ENCODE peak calls at places on chromosomes 1 and 21, in nine cellular contexts. D, N, Q, W, Y, E, B, S and T are unnamed samples.

GRCh38 chr21:43608225-43608624 is 51.1 kb downstream of the HSF2BP start:
- DNase-seq in Q (no peak), N (no peak), B (peak), W (no peak), S (no peak), D (no peak), Y (no peak), E (no peak), T (no peak)

GRCh38 chr1:86169625-86170024 is 13.1 kb upstream of the COL24A1 start:
- DNase-seq in N (no peak), B (peak), E (no peak), W (no peak), Y (no peak), S (no peak), Q (no peak), D (no peak), T (no peak)

GRCh38 chr1:171803056-171803455 is 21.6 kb downstream of the METTL13 start:
- DNase-seq in Y (no peak), N (no peak), B (no peak), E (no peak), D (no peak), S (no peak), W (no peak), Q (no peak), T (no peak)

GRCh38 chr1:117658676-117659075 is 52.8 kb downstream of the TENT5C start:
- DNase-seq in Q (no peak), W (peak), B (no peak), S (peak), Y (no peak), E (no peak), N (no peak), D (no peak), T (no peak)

GRCh38 chr1:200999667-201000066 is 23.8 kb downstream of the KIF21B start:
- DNase-seq in W (no peak), B (no peak), Y (no peak), S (no peak), N (no peak), Q (peak), E (no peak), D (no peak), T (no peak)

GRCh38 chr1:109639841-109640184 is 16.1 kb upstream of the GSTM4 start:
- DNase-seq in E (no peak), N (no peak), B (no peak), Y (peak), S (no peak), D (no peak), W (no peak), Q (peak), T (no peak)

GRCh38 chr1:94180650-94181049 is 56.7 kb downstream of the ARHGAP29 start:
- DNase-seq in Q (no peak), B (no peak), S (no peak), W (no peak), Y (no peak), N (no peak), E (no peak), D (no peak), T (no peak)

GRCh38 chr1:237226177-237226944 is 184.4 kb downstream of the RYR2 start:
- DNase-seq in D (no peak), S (no peak), E (no peak), B (no peak), W (no peak), Q (no peak), Y (no peak), N (no peak), T (no peak)

GRCh38 chr1:101174722-101175121 is 62.1 kb upstream of the S1PR1 start:
- DNase-seq in W (no peak), Y (no peak), N (no peak), S (no peak), Q (no peak), E (no peak), D (peak), B (peak), T (no peak)

GRCh38 chr1:28306550-28306949 is 22.3 kb upstream of the MED18 start:
- DNase-seq in Y (no peak), D (no peak), B (no peak), Q (no peak), W (no peak), S (no peak), N (no peak), E (no peak), T (no peak)